ENCODE peak calls at places on chromosomes 5 and 9, in seven cellular contexts. G, U, I, W, Z, N and C are unnamed samples.

GRCh38 chr9:33105504-33105903 is 29.0 kb upstream of the SMU1 start:
- DNase-seq in U (no peak), Z (no peak), N (no peak), G (no peak), I (no peak), W (no peak), C (no peak)

GRCh38 chr5:58240286-58240685 is 219.6 kb downstream of the PLK2 start:
- DNase-seq in Z (no peak), G (no peak), I (no peak), W (peak; percentile 81), N (no peak), U (no peak), C (no peak)

GRCh38 chr9:106712279-106712678 is 150.7 kb upstream of the ZNF462 start:
- DNase-seq in W (no peak), G (no peak), Z (no peak), N (no peak), I (no peak), U (no peak), C (no peak)

GRCh38 chr5:116502616-116503015 is 72.0 kb downstream of the SEMA6A start:
- DNase-seq in G (no peak), W (peak; percentile 59), N (no peak), U (no peak), I (no peak), Z (no peak), C (no peak)

GRCh38 chr9:98209530-98209929 is 17.1 kb upstream of the CORO2A start:
- DNase-seq in W (no peak), G (no peak), I (no peak), Z (no peak), N (no peak), U (no peak), C (no peak)

GRCh38 chr5:95284512-95285405 is at the start of gene MCTP1:
- DNase-seq in I (no peak), U (no peak), N (peak; percentile 53), Z (no peak), G (peak; percentile 32), W (peak; percentile 31), C (peak; percentile 14)

GRCh38 chr5:162699361-162699760 is 631.8 kb downstream of the GABRG2 start:
- DNase-seq in Z (no peak), N (peak; percentile 5), W (no peak), U (no peak), G (no peak), I (no peak), C (peak; percentile 19)

GRCh38 chr5:175867587-175868347 is 3.6 kb upstream of the CPLX2 start:
- DNase-seq in U (no peak), N (peak; percentile 24), W (peak; percentile 14), G (no peak), I (no peak), Z (no peak), C (peak; percentile 27)

GRCh38 chr9:69785757-69786156 is 25.9 kb upstream of the PTAR1 start:
- DNase-seq in G (no peak), U (no peak), I (no peak), Z (no peak), W (peak; percentile 47), N (no peak), C (peak; percentile 16)

GRCh38 chr9:133979124-133979920 is 12.8 kb downstream of the VAV2 start:
- DNase-seq in N (no peak), U (no peak), I (no peak), W (no peak), Z (peak; percentile 47), G (no peak), C (no peak)

GRCh38 chr9:135156525-135157510 is 69.3 kb downstream of the OLFM1 start:
- DNase-seq in I (no peak), W (peak; percentile 44), Z (peak; percentile 51), N (peak; percentile 43), U (no peak), G (peak; percentile 32), C (no peak)

GRCh38 chr5:61701877-61702602 is 370.0 kb downstream of the ZSWIM6 start:
- DNase-seq in W (no peak), G (no peak), U (no peak), Z (no peak), I (no peak), N (no peak), C (no peak)

GRCh38 chr9:126614455-126615248 is 924 bp downstream of the LMX1B start:
- DNase-seq in N (no peak), U (no peak), Z (no peak), W (no peak), I (no peak), G (no peak), C (no peak)

GRCh38 chr9:94826644-94827410 is 100.3 kb downstream of the AOPEP start:
- DNase-seq in N (no peak), I (no peak), W (no peak), U (no peak), G (no peak), Z (no peak), C (no peak)

GRCh38 chr9:128702445-128702948 is at the start of gene PKN3:
- DNase-seq in I (peak; percentile 85), G (peak; percentile 90), Z (peak; percentile 90), W (peak; percentile 85), U (peak; percentile 80), N (peak; percentile 91), C (peak; percentile 77)

GRCh38 chr9:80649001-80649420 is 1040.3 kb downstream of the TLE1 start:
- DNase-seq in W (peak; percentile 50), U (no peak), G (no peak), Z (peak; percentile 13), N (no peak), I (no peak), C (no peak)

GRCh38 chr5:135076801-135077200 is 42.8 kb upstream of the PITX1 start:
- DNase-seq in N (no peak), I (no peak), G (no peak), W (no peak), Z (no peak), U (no peak), C (no peak)

GRCh38 chr9:85114799-85115198 is 445.3 kb downstream of the NTRK2 start:
- DNase-seq in I (no peak), U (no peak), N (no peak), G (no peak), Z (no peak), W (peak; percentile 37), C (no peak)

GRCh38 chr5:29758986-29759421 is 1434.5 kb upstream of the CDH6 start:
- DNase-seq in I (no peak), G (no peak), N (no peak), Z (no peak), U (no peak), W (no peak), C (no peak)

GRCh38 chr9:122923947-122924346 is 7.4 kb downstream of the ZBTB26 start:
- DNase-seq in Z (no peak), I (no peak), G (no peak), N (no peak), U (no peak), W (no peak), C (no peak)

GRCh38 chr9:85927077-85927476 is 13.9 kb upstream of the NAA35 start:
- DNase-seq in U (no peak), G (no peak), Z (no peak), I (no peak), W (no peak), N (no peak), C (no peak)

GRCh38 chr5:136080113-136080482 is 51.3 kb downstream of the TGFBI start:
- DNase-seq in Z (no peak), U (no peak), I (no peak), N (peak; percentile 62), W (no peak), G (no peak), C (no peak)

GRCh38 chr5:150582281-150582791 is 58.1 kb upstream of the SYNPO start:
- DNase-seq in N (no peak), Z (no peak), W (no peak), U (no peak), G (peak; percentile 79), I (no peak), C (no peak)

GRCh38 chr5:142784405-142784955 is 14.3 kb downstream of the ARHGAP26 start:
- DNase-seq in Z (no peak), I (no peak), W (peak; percentile 41), N (no peak), U (no peak), G (no peak), C (no peak)

GRCh38 chr5:36741138-36741537 is 134.7 kb downstream of the SLC1A3 start:
- DNase-seq in W (peak; percentile 35), I (no peak), N (peak; percentile 57), U (no peak), G (peak; percentile 86), Z (no peak), C (no peak)

GRCh38 chr9:81557957-81558791 is 131.2 kb downstream of the TLE1 start:
- DNase-seq in W (peak; percentile 79), Z (peak; percentile 35), I (no peak), U (no peak), N (no peak), G (peak; percentile 33), C (no peak)

GRCh38 chr9:134521817-134522501 is 119.6 kb upstream of the COL5A1 start:
- DNase-seq in W (no peak), G (peak; percentile 15), I (no peak), Z (no peak), U (no peak), N (no peak), C (no peak)

GRCh38 chr9:137176302-137177182 is 4.7 kb upstream of the TMEM210 start:
- DNase-seq in I (no peak), U (no peak), N (peak; percentile 44), W (peak; percentile 38), Z (no peak), G (peak; percentile 53), C (peak; percentile 33)

GRCh38 chr5:10556893-10557746 is 6.8 kb upstream of the ANKRD33B start:
- DNase-seq in I (no peak), W (peak; percentile 77), G (no peak), U (no peak), N (no peak), Z (no peak), C (no peak)

GRCh38 chr9:87673446-87674109 is 52.3 kb upstream of the CTSL start:
- DNase-seq in I (no peak), N (no peak), G (peak; percentile 70), U (no peak), W (no peak), Z (no peak), C (no peak)

GRCh38 chr9:131530546-131530929 is 525 bp downstream of the UCK1 start:
- DNase-seq in Z (peak; percentile 37), N (peak; percentile 21), W (peak; percentile 61), G (peak; percentile 34), I (no peak), U (no peak), C (no peak)

GRCh38 chr5:129664336-129664937 is 83.5 kb upstream of the MINAR2 start:
- DNase-seq in G (peak; percentile 60), N (peak; percentile 70), W (peak; percentile 42), I (no peak), U (no peak), Z (peak; percentile 31), C (peak; percentile 34)

GRCh38 chr5:82168294-82168693 is 109.9 kb downstream of the RPS23 start:
- DNase-seq in I (no peak), W (peak; percentile 30), G (no peak), Z (no peak), U (no peak), N (no peak), C (no peak)